ENCODE peak calls at places on chromosome 9, in seven cellular contexts. One of them, this sample, is unnamed.

GRCh38 chr9:129139233-129139992 is 28.2 kb downstream of the PTPA start:
- DNase-seq in brain microvascular endothelial cell: peak; percentile 78
- DNase-seq in left ventricle myocardium inferior: peak; percentile 69
- DNase-seq in hepatocyte: peak; percentile 92
- DNase-seq in Peyer's patch: peak; percentile 91
- DNase-seq in CD8-positive, alpha-beta T cell: peak; percentile 46
- DNase-seq in left lung: peak; percentile 79
- DNase-seq in this sample: no peak

GRCh38 chr9:129665008-129665771 is at the start of gene PRRX2:
- DNase-seq in CD8-positive, alpha-beta T cell: no peak
- DNase-seq in left ventricle myocardium inferior: peak; percentile 22
- DNase-seq in left lung: no peak
- DNase-seq in brain microvascular endothelial cell: no peak
- DNase-seq in Peyer's patch: no peak
- DNase-seq in hepatocyte: peak; percentile 77
- DNase-seq in this sample: peak; percentile 77

GRCh38 chr9:33081128-33081851 is 4.8 kb upstream of the SMU1 start:
- DNase-seq in Peyer's patch: peak; percentile 80
- DNase-seq in left ventricle myocardium inferior: peak; percentile 28
- DNase-seq in left lung: no peak
- DNase-seq in brain microvascular endothelial cell: peak; percentile 80
- DNase-seq in hepatocyte: peak; percentile 85
- DNase-seq in CD8-positive, alpha-beta T cell: no peak
- DNase-seq in this sample: peak; percentile 88

GRCh38 chr9:94108584-94108983 is 24.3 kb downstream of the PTPDC1 start:
- DNase-seq in left ventricle myocardium inferior: peak; percentile 40
- DNase-seq in brain microvascular endothelial cell: no peak
- DNase-seq in hepatocyte: no peak
- DNase-seq in left lung: no peak
- DNase-seq in Peyer's patch: no peak
- DNase-seq in CD8-positive, alpha-beta T cell: no peak
- DNase-seq in this sample: no peak

GRCh38 chr9:27572566-27572917 is 739 bp downstream of the C9orf72 start:
- DNase-seq in left ventricle myocardium inferior: no peak
- DNase-seq in hepatocyte: no peak
- DNase-seq in CD8-positive, alpha-beta T cell: no peak
- DNase-seq in brain microvascular endothelial cell: peak; percentile 34
- DNase-seq in left lung: no peak
- DNase-seq in Peyer's patch: peak; percentile 86
- DNase-seq in this sample: peak; percentile 82

GRCh38 chr9:104961238-104961637 is 33.3 kb upstream of the ABCA1 start:
- DNase-seq in left lung: no peak
- DNase-seq in hepatocyte: peak; percentile 85
- DNase-seq in CD8-positive, alpha-beta T cell: no peak
- DNase-seq in Peyer's patch: peak; percentile 60
- DNase-seq in brain microvascular endothelial cell: peak; percentile 57
- DNase-seq in left ventricle myocardium inferior: no peak
- DNase-seq in this sample: no peak

GRCh38 chr9:91150273-91151013 is 211.3 kb downstream of the AUH start:
- DNase-seq in hepatocyte: no peak
- DNase-seq in CD8-positive, alpha-beta T cell: no peak
- DNase-seq in left lung: no peak
- DNase-seq in left ventricle myocardium inferior: no peak
- DNase-seq in brain microvascular endothelial cell: no peak
- DNase-seq in Peyer's patch: no peak
- DNase-seq in this sample: no peak

GRCh38 chr9:113522419-113522818 is 58.9 kb downstream of the RGS3 start:
- DNase-seq in hepatocyte: no peak
- DNase-seq in left lung: no peak
- DNase-seq in Peyer's patch: no peak
- DNase-seq in brain microvascular endothelial cell: no peak
- DNase-seq in CD8-positive, alpha-beta T cell: no peak
- DNase-seq in left ventricle myocardium inferior: no peak
- DNase-seq in this sample: no peak

GRCh38 chr9:20479419-20480155 is 142.7 kb downstream of the MLLT3 start:
- DNase-seq in brain microvascular endothelial cell: no peak
- DNase-seq in hepatocyte: no peak
- DNase-seq in CD8-positive, alpha-beta T cell: no peak
- DNase-seq in left ventricle myocardium inferior: no peak
- DNase-seq in Peyer's patch: no peak
- DNase-seq in left lung: no peak
- DNase-seq in this sample: no peak

GRCh38 chr9:96232539-96233241 is 69.3 kb downstream of the HSD17B3 start:
- DNase-seq in hepatocyte: peak; percentile 82
- DNase-seq in Peyer's patch: peak; percentile 63
- DNase-seq in CD8-positive, alpha-beta T cell: no peak
- DNase-seq in left lung: no peak
- DNase-seq in left ventricle myocardium inferior: peak; percentile 68
- DNase-seq in brain microvascular endothelial cell: peak; percentile 32
- DNase-seq in this sample: no peak

GRCh38 chr9:76913467-76913866 is 7.6 kb upstream of the PRUNE2 start:
- DNase-seq in CD8-positive, alpha-beta T cell: no peak
- DNase-seq in Peyer's patch: no peak
- DNase-seq in brain microvascular endothelial cell: no peak
- DNase-seq in left ventricle myocardium inferior: no peak
- DNase-seq in left lung: no peak
- DNase-seq in hepatocyte: no peak
- DNase-seq in this sample: no peak

GRCh38 chr9:89687216-89687615 is 82.4 kb downstream of the GADD45G start:
- DNase-seq in brain microvascular endothelial cell: no peak
- DNase-seq in left lung: no peak
- DNase-seq in hepatocyte: no peak
- DNase-seq in CD8-positive, alpha-beta T cell: no peak
- DNase-seq in Peyer's patch: no peak
- DNase-seq in left ventricle myocardium inferior: no peak
- DNase-seq in this sample: no peak

GRCh38 chr9:88660611-88661010 is 125.6 kb downstream of the NXNL2 start:
- DNase-seq in CD8-positive, alpha-beta T cell: no peak
- DNase-seq in left ventricle myocardium inferior: no peak
- DNase-seq in Peyer's patch: no peak
- DNase-seq in hepatocyte: peak; percentile 44
- DNase-seq in brain microvascular endothelial cell: peak; percentile 57
- DNase-seq in left lung: no peak
- DNase-seq in this sample: no peak

GRCh38 chr9:36163049-36163839 is 5.9 kb upstream of the CCIN start:
- DNase-seq in CD8-positive, alpha-beta T cell: no peak
- DNase-seq in hepatocyte: peak; percentile 86
- DNase-seq in left ventricle myocardium inferior: peak; percentile 72
- DNase-seq in left lung: no peak
- DNase-seq in Peyer's patch: no peak
- DNase-seq in brain microvascular endothelial cell: peak; percentile 71
- DNase-seq in this sample: peak; percentile 86

GRCh38 chr9:98983295-98984268 is 39.9 kb downstream of the COL15A1 start:
- DNase-seq in Peyer's patch: no peak
- DNase-seq in brain microvascular endothelial cell: peak; percentile 90
- DNase-seq in left ventricle myocardium inferior: no peak
- DNase-seq in left lung: no peak
- DNase-seq in CD8-positive, alpha-beta T cell: no peak
- DNase-seq in hepatocyte: no peak
- DNase-seq in this sample: no peak

GRCh38 chr9:33797837-33798236 is 2.5 kb downstream of the PRSS3 start:
- DNase-seq in left lung: no peak
- DNase-seq in hepatocyte: no peak
- DNase-seq in brain microvascular endothelial cell: no peak
- DNase-seq in left ventricle myocardium inferior: no peak
- DNase-seq in Peyer's patch: no peak
- DNase-seq in CD8-positive, alpha-beta T cell: no peak
- DNase-seq in this sample: no peak

GRCh38 chr9:84207443-84208032 is 133.0 kb downstream of the SLC28A3 start:
- DNase-seq in Peyer's patch: no peak
- DNase-seq in hepatocyte: no peak
- DNase-seq in brain microvascular endothelial cell: no peak
- DNase-seq in left ventricle myocardium inferior: no peak
- DNase-seq in CD8-positive, alpha-beta T cell: no peak
- DNase-seq in left lung: no peak
- DNase-seq in this sample: no peak

GRCh38 chr9:114370985-114371335 is 16.8 kb downstream of the AKNA start:
- DNase-seq in left lung: no peak
- DNase-seq in CD8-positive, alpha-beta T cell: no peak
- DNase-seq in Peyer's patch: no peak
- DNase-seq in hepatocyte: no peak
- DNase-seq in left ventricle myocardium inferior: no peak
- DNase-seq in brain microvascular endothelial cell: no peak
- DNase-seq in this sample: peak; percentile 4

GRCh38 chr9:75983320-75983719 is 92.8 kb downstream of the PCSK5 start:
- DNase-seq in left lung: no peak
- DNase-seq in brain microvascular endothelial cell: no peak
- DNase-seq in Peyer's patch: no peak
- DNase-seq in CD8-positive, alpha-beta T cell: no peak
- DNase-seq in hepatocyte: peak; percentile 28
- DNase-seq in left ventricle myocardium inferior: no peak
- DNase-seq in this sample: no peak

GRCh38 chr9:133238272-133238850 is 29.3 kb upstream of the OBP2B start:
- DNase-seq in brain microvascular endothelial cell: peak; percentile 26
- DNase-seq in CD8-positive, alpha-beta T cell: no peak
- DNase-seq in left lung: peak; percentile 93
- DNase-seq in Peyer's patch: peak; percentile 93
- DNase-seq in hepatocyte: peak; percentile 86
- DNase-seq in left ventricle myocardium inferior: peak; percentile 91
- DNase-seq in this sample: no peak

GRCh38 chr9:33161011-33161588 is 6.0 kb downstream of the B4GALT1 start:
- DNase-seq in Peyer's patch: peak; percentile 77
- DNase-seq in CD8-positive, alpha-beta T cell: no peak
- DNase-seq in left lung: peak; percentile 86
- DNase-seq in hepatocyte: peak; percentile 88
- DNase-seq in brain microvascular endothelial cell: peak; percentile 97
- DNase-seq in left ventricle myocardium inferior: peak; percentile 53
- DNase-seq in this sample: peak; percentile 83

GRCh38 chr9:79264511-79265448 is 307.0 kb upstream of the TLE4 start:
- DNase-seq in left ventricle myocardium inferior: no peak
- DNase-seq in left lung: no peak
- DNase-seq in CD8-positive, alpha-beta T cell: no peak
- DNase-seq in brain microvascular endothelial cell: no peak
- DNase-seq in hepatocyte: no peak
- DNase-seq in Peyer's patch: no peak
- DNase-seq in this sample: no peak

GRCh38 chr9:76044420-76044819 is 153.9 kb downstream of the PCSK5 start:
- DNase-seq in brain microvascular endothelial cell: peak; percentile 3
- DNase-seq in CD8-positive, alpha-beta T cell: no peak
- DNase-seq in left ventricle myocardium inferior: no peak
- DNase-seq in Peyer's patch: no peak
- DNase-seq in left lung: no peak
- DNase-seq in hepatocyte: no peak
- DNase-seq in this sample: no peak

GRCh38 chr9:92501671-92502393 is 19.5 kb upstream of the ASPN start:
- DNase-seq in hepatocyte: peak; percentile 57
- DNase-seq in left lung: no peak
- DNase-seq in left ventricle myocardium inferior: peak; percentile 38
- DNase-seq in brain microvascular endothelial cell: no peak
- DNase-seq in Peyer's patch: peak; percentile 63
- DNase-seq in CD8-positive, alpha-beta T cell: no peak
- DNase-seq in this sample: peak; percentile 86

GRCh38 chr9:136996361-136997281 is at the start of gene CLIC3:
- DNase-seq in left lung: peak; percentile 93
- DNase-seq in hepatocyte: peak; percentile 70
- DNase-seq in left ventricle myocardium inferior: no peak
- DNase-seq in CD8-positive, alpha-beta T cell: peak; percentile 33
- DNase-seq in brain microvascular endothelial cell: no peak
- DNase-seq in Peyer's patch: peak; percentile 81
- DNase-seq in this sample: no peak
- H3K27ac ChIP-seq in left lung: peak within 1 kb of the TSS; percentile 33
- H3K27ac ChIP-seq in hepatocyte: peak within 1 kb of the TSS; percentile 35
- H3K27ac ChIP-seq in left ventricle myocardium inferior: peak within 1 kb of the TSS; percentile 70
- H3K27ac ChIP-seq in CD8-positive, alpha-beta T cell: peak within 1 kb of the TSS; percentile 56
- H3K27ac ChIP-seq in brain microvascular endothelial cell: no peak within 1 kb of the TSS
- H3K27ac ChIP-seq in Peyer's patch: peak within 1 kb of the TSS; percentile 23
- H3K27ac ChIP-seq in this sample: peak within 1 kb of the TSS; percentile 67

GRCh38 chr9:110538169-110538568 is 41.4 kb downstream of the SVEP1 start:
- DNase-seq in hepatocyte: no peak
- DNase-seq in left ventricle myocardium inferior: no peak
- DNase-seq in left lung: no peak
- DNase-seq in brain microvascular endothelial cell: no peak
- DNase-seq in Peyer's patch: no peak
- DNase-seq in CD8-positive, alpha-beta T cell: no peak
- DNase-seq in this sample: no peak
- H3K4me3 ChIP-seq in hepatocyte: no peak overlapping the region
- H3K4me3 ChIP-seq in left ventricle myocardium inferior: no peak overlapping the region
- H3K4me3 ChIP-seq in left lung: no peak overlapping the region
- H3K4me3 ChIP-seq in brain microvascular endothelial cell: no peak overlapping the region
- H3K4me3 ChIP-seq in Peyer's patch: no peak overlapping the region
- H3K4me3 ChIP-seq in CD8-positive, alpha-beta T cell: no peak overlapping the region
- H3K4me3 ChIP-seq in this sample: no peak overlapping the region

GRCh38 chr9:127960410-127961165 is 20.2 kb downstream of the EEIG1 start:
- DNase-seq in Peyer's patch: no peak
- DNase-seq in brain microvascular endothelial cell: no peak
- DNase-seq in left ventricle myocardium inferior: no peak
- DNase-seq in CD8-positive, alpha-beta T cell: no peak
- DNase-seq in hepatocyte: no peak
- DNase-seq in left lung: peak; percentile 30
- DNase-seq in this sample: no peak
- H3K27ac ChIP-seq in Peyer's patch: peak overlapping the region; percentile 37
- H3K27ac ChIP-seq in brain microvascular endothelial cell: no peak overlapping the region
- H3K27ac ChIP-seq in left ventricle myocardium inferior: peak overlapping the region; percentile 70
- H3K27ac ChIP-seq in CD8-positive, alpha-beta T cell: peak overlapping the region; percentile 14
- H3K27ac ChIP-seq in hepatocyte: peak overlapping the region; percentile 87
- H3K27ac ChIP-seq in left lung: peak overlapping the region; percentile 41
- H3K27ac ChIP-seq in this sample: peak overlapping the region; percentile 12

GRCh38 chr9:125757834-125758233 is 10.7 kb downstream of the PBX3 start:
- DNase-seq in left lung: no peak
- DNase-seq in brain microvascular endothelial cell: no peak
- DNase-seq in left ventricle myocardium inferior: no peak
- DNase-seq in hepatocyte: no peak
- DNase-seq in CD8-positive, alpha-beta T cell: no peak
- DNase-seq in Peyer's patch: no peak
- DNase-seq in this sample: no peak

GRCh38 chr9:125761685-125762084 is 14.5 kb downstream of the PBX3 start:
- DNase-seq in left ventricle myocardium inferior: no peak
- DNase-seq in left lung: no peak
- DNase-seq in hepatocyte: no peak
- DNase-seq in brain microvascular endothelial cell: no peak
- DNase-seq in CD8-positive, alpha-beta T cell: no peak
- DNase-seq in Peyer's patch: no peak
- DNase-seq in this sample: no peak

GRCh38 chr9:125758986-125759811 is 12.0 kb downstream of the PBX3 start:
- DNase-seq in hepatocyte: no peak
- DNase-seq in Peyer's patch: no peak
- DNase-seq in brain microvascular endothelial cell: no peak
- DNase-seq in left lung: no peak
- DNase-seq in CD8-positive, alpha-beta T cell: no peak
- DNase-seq in left ventricle myocardium inferior: peak; percentile 22
- DNase-seq in this sample: no peak

GRCh38 chr9:125760537-125760936 is 13.4 kb downstream of the PBX3 start:
- DNase-seq in Peyer's patch: no peak
- DNase-seq in left lung: no peak
- DNase-seq in left ventricle myocardium inferior: no peak
- DNase-seq in brain microvascular endothelial cell: no peak
- DNase-seq in CD8-positive, alpha-beta T cell: no peak
- DNase-seq in hepatocyte: no peak
- DNase-seq in this sample: no peak

GRCh38 chr9:125759812-125760134 is 12.6 kb downstream of the PBX3 start:
- DNase-seq in CD8-positive, alpha-beta T cell: no peak
- DNase-seq in brain microvascular endothelial cell: no peak
- DNase-seq in hepatocyte: no peak
- DNase-seq in left ventricle myocardium inferior: no peak
- DNase-seq in left lung: no peak
- DNase-seq in Peyer's patch: no peak
- DNase-seq in this sample: no peak
- H3K4me3 ChIP-seq in CD8-positive, alpha-beta T cell: peak overlapping the region; percentile 28
- H3K4me3 ChIP-seq in brain microvascular endothelial cell: no peak overlapping the region
- H3K4me3 ChIP-seq in hepatocyte: no peak overlapping the region
- H3K4me3 ChIP-seq in left ventricle myocardium inferior: peak overlapping the region; percentile 49
- H3K4me3 ChIP-seq in left lung: no peak overlapping the region
- H3K4me3 ChIP-seq in Peyer's patch: peak overlapping the region; percentile 25
- H3K4me3 ChIP-seq in this sample: peak overlapping the region; percentile 24

This sample was measured in ascending aorta.